ENCODE peak calls at places on chromosomes 2 and 18, in four cellular contexts. One of them, this sample, is unnamed.
A peak's percentile ranks its signal among the peaks of the same experiment; 100 is the strongest.

GRCh38 chr2:86285981-86286380 is 51.4 kb downstream of the REEP1 start:
- DNase-seq in GM23338: no peak
- DNase-seq in SK-N-SH: no peak
- DNase-seq in HCT116: no peak
- DNase-seq in this sample: no peak

GRCh38 chr18:72965616-72966015 is 97.8 kb upstream of the NETO1 start:
- DNase-seq in SK-N-SH: no peak
- DNase-seq in GM23338: no peak
- DNase-seq in HCT116: no peak
- DNase-seq in this sample: no peak

GRCh38 chr2:8676191-8676914 is 5.5 kb upstream of the ID2 start:
- DNase-seq in HCT116: no peak
- DNase-seq in SK-N-SH: peak; percentile 90
- DNase-seq in GM23338: peak; percentile 63
- DNase-seq in this sample: peak; percentile 26

GRCh38 chr2:74515271-74516069 is 1.2 kb downstream of the TLX2 start:
- DNase-seq in HCT116: no peak
- DNase-seq in SK-N-SH: peak; percentile 57
- DNase-seq in GM23338: peak; percentile 69
- DNase-seq in this sample: peak; percentile 55

GRCh38 chr2:39523308-39524044 is 86.4 kb upstream of the MAP4K3 start:
- DNase-seq in SK-N-SH: no peak
- DNase-seq in HCT116: peak; percentile 8
- DNase-seq in GM23338: no peak
- DNase-seq in this sample: no peak

GRCh38 chr2:26552641-26553040 is 74.7 kb upstream of the OTOF start:
- DNase-seq in GM23338: no peak
- DNase-seq in SK-N-SH: no peak
- DNase-seq in HCT116: no peak
- DNase-seq in this sample: no peak

GRCh38 chr2:42971947-42972736 is 179.8 kb upstream of the HAAO start:
- DNase-seq in HCT116: no peak
- DNase-seq in GM23338: peak; percentile 40
- DNase-seq in SK-N-SH: no peak
- DNase-seq in this sample: no peak

GRCh38 chr2:170770304-170771048 is at the start of gene ERICH2:
- DNase-seq in HCT116: peak; percentile 80
- DNase-seq in SK-N-SH: peak; percentile 88
- DNase-seq in GM23338: peak; percentile 95
- DNase-seq in this sample: peak; percentile 93

GRCh38 chr2:46393352-46393820 is 86.0 kb upstream of the TMEM247 start:
- DNase-seq in SK-N-SH: no peak
- DNase-seq in GM23338: no peak
- DNase-seq in HCT116: no peak
- DNase-seq in this sample: no peak

GRCh38 chr2:46392561-46393351 is 86.6 kb upstream of the TMEM247 start:
- DNase-seq in GM23338: no peak
- DNase-seq in HCT116: no peak
- DNase-seq in SK-N-SH: no peak
- DNase-seq in this sample: no peak

GRCh38 chr2:46394649-46395510 is 84.5 kb upstream of the TMEM247 start:
- DNase-seq in GM23338: no peak
- DNase-seq in SK-N-SH: no peak
- DNase-seq in HCT116: no peak
- DNase-seq in this sample: no peak

GRCh38 chr2:46390901-46391395 is 88.4 kb upstream of the TMEM247 start:
- DNase-seq in HCT116: no peak
- DNase-seq in GM23338: no peak
- DNase-seq in SK-N-SH: no peak
- DNase-seq in this sample: no peak

DNA sequence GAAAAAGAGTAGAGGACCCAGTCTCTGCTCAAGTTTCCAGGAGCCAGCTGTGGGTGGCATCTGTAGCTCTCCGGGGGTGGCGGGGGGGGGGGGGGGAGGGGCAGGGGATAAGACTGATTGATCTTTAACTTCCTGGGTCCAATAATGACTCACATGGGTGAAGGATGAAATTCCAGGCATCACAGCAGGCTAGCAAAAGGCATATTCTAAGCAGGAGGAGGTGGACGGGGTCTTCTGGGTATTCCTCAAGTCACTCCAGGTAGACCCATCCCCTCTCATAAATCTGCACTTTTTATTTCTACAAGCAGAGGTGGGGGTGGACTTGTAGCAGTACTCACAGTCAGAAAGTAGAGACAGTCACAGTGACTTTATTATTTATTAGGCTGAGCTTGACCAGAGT is 85.5 kb upstream of the TMEM247 start:
- DNase-seq in GM23338: no peak
- DNase-seq in HCT116: no peak
- DNase-seq in SK-N-SH: peak; percentile 7
- DNase-seq in this sample: no peak
- TF ChIP-seq CTCF in GM23338: no peak
- TF ChIP-seq CTCF in HCT116: no peak
- TF ChIP-seq CTCF in SK-N-SH: no peak
- TF ChIP-seq CTCF in this sample: no peak

GRCh38 chr2:16656087-16656486 is 9.5 kb downstream of the CYRIA start:
- DNase-seq in HCT116: no peak
- DNase-seq in GM23338: no peak
- DNase-seq in SK-N-SH: no peak
- DNase-seq in this sample: peak; percentile 25

GRCh38 chr2:16655457-16655837 is 10.2 kb downstream of the CYRIA start:
- DNase-seq in GM23338: no peak
- DNase-seq in SK-N-SH: no peak
- DNase-seq in HCT116: no peak
- DNase-seq in this sample: no peak

GRCh38 chr2:16653083-16653375 is 12.6 kb downstream of the CYRIA start:
- DNase-seq in HCT116: no peak
- DNase-seq in GM23338: no peak
- DNase-seq in SK-N-SH: no peak
- DNase-seq in this sample: no peak

GRCh38 chr2:16653799-16654198 is 11.8 kb downstream of the CYRIA start:
- DNase-seq in GM23338: no peak
- DNase-seq in SK-N-SH: no peak
- DNase-seq in HCT116: no peak
- DNase-seq in this sample: no peak

DNA sequence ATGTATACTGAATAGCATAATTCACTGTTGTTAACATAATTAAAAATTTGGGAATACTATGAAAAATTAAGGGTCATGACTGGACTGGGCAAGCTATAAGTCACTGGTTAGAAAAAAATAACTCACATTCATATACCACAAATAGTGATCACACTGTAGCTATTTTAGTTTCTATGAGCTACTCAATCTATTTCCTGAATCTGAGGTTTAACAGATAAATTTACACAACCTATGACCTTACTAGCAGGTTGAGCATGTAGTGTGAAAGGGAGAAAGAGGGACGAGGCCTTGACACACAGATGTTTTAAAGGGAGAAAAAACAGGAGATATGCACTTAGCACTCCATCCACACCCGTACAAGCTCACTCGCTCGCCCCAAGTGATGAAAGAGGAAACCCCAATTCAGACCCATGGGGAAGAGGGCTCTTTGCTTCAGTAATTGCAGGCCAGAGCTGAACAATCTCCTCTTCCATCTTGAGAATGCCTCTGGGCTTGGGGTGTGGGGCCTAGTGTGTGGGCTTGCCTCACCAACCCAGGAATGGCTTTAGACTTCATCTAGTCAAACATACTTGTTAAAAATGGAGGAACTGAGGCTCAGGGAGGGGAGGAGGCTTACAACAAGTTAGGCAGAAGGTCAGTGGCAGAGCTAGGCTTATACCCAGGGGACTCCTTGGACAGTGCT is 10.7 kb downstream of the CYRIA start:
- DNase-seq in HCT116: no peak
- DNase-seq in GM23338: no peak
- DNase-seq in SK-N-SH: no peak
- DNase-seq in this sample: no peak
- H3K79me2 ChIP-seq in HCT116: no peaks in the 10 kb centered on the region
- H3K79me2 ChIP-seq in GM23338: no peaks in the 10 kb centered on the region
- H3K79me2 ChIP-seq in SK-N-SH: no peaks in the 10 kb centered on the region
- H3K79me2 ChIP-seq in this sample: no peaks in the 10 kb centered on the region

GRCh38 chr2:20511130-20511529 is 64.3 kb downstream of the RHOB start:
- DNase-seq in GM23338: no peak
- DNase-seq in SK-N-SH: no peak
- DNase-seq in HCT116: no peak
- DNase-seq in this sample: no peak

GRCh38 chr2:20509301-20509765 is 62.5 kb downstream of the RHOB start:
- DNase-seq in GM23338: no peak
- DNase-seq in HCT116: no peak
- DNase-seq in SK-N-SH: no peak
- DNase-seq in this sample: peak; percentile 47

GRCh38 chr2:20512061-20512605 is 65.3 kb downstream of the RHOB start:
- DNase-seq in SK-N-SH: no peak
- DNase-seq in HCT116: no peak
- DNase-seq in GM23338: no peak
- DNase-seq in this sample: no peak

GRCh38 chr2:20507711-20508110 is 60.8 kb downstream of the RHOB start:
- DNase-seq in GM23338: no peak
- DNase-seq in SK-N-SH: no peak
- DNase-seq in HCT116: no peak
- DNase-seq in this sample: no peak

DNA sequence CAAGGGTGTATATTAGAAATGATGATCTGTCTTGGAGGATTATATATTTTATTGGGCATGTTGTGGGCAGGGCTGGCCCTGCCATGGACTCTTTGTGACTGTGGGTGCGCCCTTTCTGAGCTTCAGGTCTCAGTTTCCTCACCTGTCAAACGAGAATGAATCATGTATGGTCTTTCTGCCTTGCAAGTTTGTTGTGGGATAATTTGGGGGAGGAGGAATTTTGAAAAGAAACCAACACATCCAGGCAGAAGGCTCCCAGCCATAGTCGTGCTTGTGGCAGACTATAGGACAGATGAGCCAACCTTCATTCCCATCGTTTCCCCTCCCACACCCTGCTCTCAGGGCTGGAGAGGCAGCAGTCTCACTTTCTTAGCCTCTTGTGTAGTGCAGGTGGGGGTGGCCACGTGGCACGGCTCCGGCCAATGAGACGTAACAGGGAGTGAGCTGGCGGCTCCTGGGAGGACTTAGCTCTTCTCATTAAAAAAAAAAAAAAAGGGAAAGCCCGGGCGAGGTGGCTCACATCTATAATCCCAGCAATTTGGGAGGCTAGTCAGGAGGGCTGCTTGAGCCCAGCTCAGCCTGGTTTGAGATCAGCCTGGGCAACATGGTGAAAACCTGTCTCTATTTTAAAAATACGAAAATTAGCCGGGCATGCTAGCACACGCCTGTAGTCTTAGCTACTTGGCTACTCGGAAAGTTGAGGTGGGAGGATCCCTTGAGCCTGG is 63.1 kb downstream of the RHOB start:
- DNase-seq in GM23338: peak; percentile 64
- DNase-seq in HCT116: peak; percentile 62
- DNase-seq in SK-N-SH: no peak
- DNase-seq in this sample: peak; percentile 87
- TF ChIP-seq EZH2phosphoT487 in GM23338: no peak
- TF ChIP-seq EZH2phosphoT487 in HCT116: no peak
- TF ChIP-seq EZH2phosphoT487 in SK-N-SH: no peak
- TF ChIP-seq EZH2phosphoT487 in this sample: no peak

DNA sequence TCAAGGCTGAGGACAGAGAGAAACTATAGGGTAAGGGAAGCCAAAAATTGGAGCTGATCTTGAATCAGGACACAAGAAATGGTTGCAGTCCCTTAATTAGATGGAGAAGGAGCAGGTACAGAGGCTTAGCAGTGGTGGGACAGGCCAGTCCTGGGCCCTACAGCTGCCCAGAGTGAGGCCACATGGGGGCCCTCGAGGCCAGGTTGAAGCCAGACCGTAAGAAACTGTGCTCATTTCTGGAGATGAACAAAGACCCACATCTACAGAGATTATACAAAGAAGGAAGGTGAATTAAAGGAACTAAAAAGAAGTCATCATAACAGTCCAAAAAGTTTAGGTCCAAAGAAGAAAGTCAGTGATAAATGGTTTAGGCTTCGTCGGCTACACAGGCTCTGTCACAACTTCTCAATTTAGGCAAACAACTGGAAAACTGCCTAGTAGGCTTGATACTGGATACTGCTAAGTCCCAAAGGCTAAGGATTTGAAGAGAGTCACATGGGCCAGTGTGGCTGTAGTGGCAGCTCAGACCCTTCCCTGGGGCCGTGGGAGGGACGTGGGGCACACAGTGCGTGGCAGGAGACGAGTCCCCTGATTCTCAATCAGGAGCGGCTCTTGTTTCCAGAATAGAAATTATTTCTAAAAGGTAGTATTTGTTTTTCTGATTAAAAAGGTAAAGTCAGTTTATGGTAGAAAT is 50.4 kb upstream of the CNGA3 start:
- DNase-seq in SK-N-SH: no peak
- DNase-seq in HCT116: no peak
- DNase-seq in GM23338: no peak
- DNase-seq in this sample: no peak
- TF ChIP-seq CTCF in SK-N-SH: peak; percentile 46
- TF ChIP-seq CTCF in HCT116: no peak
- TF ChIP-seq CTCF in GM23338: no peak
- TF ChIP-seq CTCF in this sample: no peak

DNA sequence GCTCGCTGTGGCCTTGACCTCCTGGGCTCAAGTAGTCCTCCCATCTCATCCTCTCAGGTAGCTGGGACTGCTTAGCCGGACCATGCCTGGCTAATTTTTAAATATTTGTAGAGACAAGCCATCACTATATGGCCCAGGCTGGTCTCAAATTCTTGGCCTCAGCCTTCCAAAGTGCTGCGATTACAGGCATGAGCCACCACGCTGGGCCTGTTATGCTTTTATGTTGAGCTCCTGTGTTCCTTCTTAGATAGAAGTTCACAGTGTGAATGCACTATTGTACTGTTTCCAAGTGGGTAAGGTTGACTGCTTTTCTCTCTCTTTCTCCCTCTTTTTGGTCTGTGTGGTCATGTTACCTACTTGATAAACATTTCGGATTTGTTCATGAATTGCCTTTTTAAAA is 61.9 kb downstream of the SMCHD1 start:
- DNase-seq in GM23338: no peak
- DNase-seq in SK-N-SH: no peak
- DNase-seq in HCT116: no peak
- DNase-seq in this sample: no peak
- H3K79me2 ChIP-seq in GM23338: peaks cover 10% of the 10 kb centered on the region
- H3K79me2 ChIP-seq in SK-N-SH: peaks cover 38% of the 10 kb centered on the region
- H3K79me2 ChIP-seq in HCT116: peaks cover 74% of the 10 kb centered on the region
- H3K79me2 ChIP-seq in this sample: peaks cover 29% of the 10 kb centered on the region

GRCh38 chr2:181667234-181667633 is 10.3 kb upstream of the CERKL start:
- DNase-seq in HCT116: no peak
- DNase-seq in SK-N-SH: no peak
- DNase-seq in GM23338: peak; percentile 67
- DNase-seq in this sample: no peak
- TF ChIP-seq EZH2phosphoT487 in HCT116: no peak
- TF ChIP-seq EZH2phosphoT487 in SK-N-SH: no peak
- TF ChIP-seq EZH2phosphoT487 in GM23338: no peak
- TF ChIP-seq EZH2phosphoT487 in this sample: no peak